ENCODE peak calls at places on chromosomes 6 and 20, in six cellular contexts. Q is CD8-positive, alpha-beta memory T cell; C is activated gamma-delta T cell treated with Interleukin-2 at 50 U/mL for 16 hours; V is A549; P is transverse colon; M is H4. L is an unnamed sample.

GRCh38 chr6:56708810-56709597 is 66.3 kb upstream of the DST start:
- DNase-seq in V (no peak), M (peak; percentile 50), P (no peak), Q (no peak), C (no peak), L (peak; percentile 64)

GRCh38 chr6:150142657-150143501 is at the start of gene PPP1R14C:
- DNase-seq in M (no peak), C (no peak), V (no peak), P (peak; percentile 68), Q (no peak), L (no peak)

GRCh38 chr20:36074983-36075382 is 79.6 kb upstream of the EPB41L1 start:
- DNase-seq in C (no peak), P (no peak), M (no peak), Q (no peak), V (no peak), L (no peak)

GRCh38 chr20:44092551-44093248 is 94.3 kb downstream of the JPH2 start:
- DNase-seq in Q (no peak), P (no peak), V (no peak), C (no peak), M (peak; percentile 56), L (peak; percentile 33)

GRCh38 chr6:136788069-136788902 is 4.0 kb downstream of the MAP3K5 start:
- DNase-seq in M (peak; percentile 37), V (no peak), P (no peak), Q (peak; percentile 34), C (no peak), L (no peak)

GRCh38 chr6:40588070-40588384 is 863 bp upstream of the LRFN2 start:
- DNase-seq in Q (no peak), V (no peak), M (no peak), C (no peak), P (no peak), L (no peak)

GRCh38 chr20:2874456-2874855 is 1.2 kb downstream of the PTPRA start:
- DNase-seq in M (no peak), P (no peak), V (no peak), C (no peak), Q (no peak), L (no peak)

GRCh38 chr20:49563015-49563980 is 4.6 kb downstream of the PTGIS start:
- DNase-seq in V (no peak), P (no peak), C (no peak), Q (no peak), M (no peak), L (no peak)

GRCh38 chr6:28910901-28911680 is 12.7 kb downstream of the TRIM27 start:
- DNase-seq in Q (no peak), P (no peak), M (no peak), V (no peak), C (no peak), L (no peak)

GRCh38 chr6:52517502-52518278 is 59.2 kb downstream of the TRAM2 start:
- DNase-seq in M (peak; percentile 98), P (peak; percentile 76), C (no peak), V (peak; percentile 91), Q (no peak), L (peak; percentile 70)

GRCh38 chr20:2816583-2817340 is 598 bp downstream of the TMEM239 start:
- DNase-seq in P (no peak), M (no peak), Q (no peak), V (no peak), C (no peak), L (no peak)

GRCh38 chr6:116210750-116211425 is 43.0 kb downstream of the TSPYL4 start:
- DNase-seq in V (no peak), C (no peak), Q (no peak), P (no peak), M (peak; percentile 5), L (peak; percentile 43)

GRCh38 chr6:159467473-159468041 is 225.5 kb downstream of the SOD2 start:
- DNase-seq in P (no peak), V (no peak), M (no peak), Q (no peak), C (no peak), L (no peak)

GRCh38 chr6:92271101-92271500 is 1148.3 kb downstream of the EPHA7 start:
- DNase-seq in P (no peak), M (no peak), C (no peak), Q (no peak), V (no peak), L (no peak)

GRCh38 chr20:54212226-54212625 is 4.3 kb downstream of the PFDN4 start:
- DNase-seq in V (no peak), C (no peak), P (no peak), M (no peak), Q (no peak), L (no peak)

GRCh38 chr6:113361014-113361645 is 496.0 kb upstream of the MARCKS start:
- DNase-seq in C (no peak), Q (no peak), M (peak; percentile 79), P (no peak), V (no peak), L (peak; percentile 50)

GRCh38 chr6:120279706-120280105 is 930.1 kb upstream of the MAN1A1 start:
- DNase-seq in C (no peak), M (no peak), Q (no peak), P (no peak), V (no peak), L (no peak)

GRCh38 chr6:110529355-110529754 is 52.9 kb upstream of the SLC22A16 start:
- DNase-seq in Q (no peak), C (no peak), P (no peak), M (peak; percentile 63), V (no peak), L (no peak)

GRCh38 chr6:134675110-134676038 is 274.5 kb downstream of the ALDH8A1 start:
- DNase-seq in M (no peak), P (no peak), V (no peak), C (no peak), Q (no peak), L (no peak)

GRCh38 chr6:97947841-97948240 is 664.8 kb upstream of the MMS22L start:
- DNase-seq in C (no peak), V (no peak), Q (no peak), M (peak; percentile 91), P (no peak), L (peak; percentile 87)

GRCh38 chr6:84774174-84775158 is 10.1 kb upstream of the TBX18 start:
- DNase-seq in C (no peak), M (no peak), Q (no peak), V (peak; percentile 41), P (no peak), L (no peak)

GRCh38 chr6:137112067-137112355 is 61.4 kb downstream of the IL22RA2 start:
- DNase-seq in C (no peak), M (peak; percentile 5), V (no peak), Q (no peak), P (no peak), L (no peak)

GRCh38 chr6:18235524-18235923 is 28.8 kb downstream of the DEK start:
- DNase-seq in M (no peak), V (no peak), Q (no peak), C (no peak), P (no peak), L (no peak)

GRCh38 chr6:6007311-6008113 is 787 bp upstream of the NRN1 start:
- DNase-seq in P (no peak), C (no peak), M (peak; percentile 39), Q (no peak), V (no peak), L (no peak)